ENCODE peak calls at places on chromosomes 13 and 19, in nine cellular contexts. One of them, this sample, is unnamed.

GRCh38 chr19:51098366-51099069 is 9.7 kb downstream of the CTU1 start:
- DNase-seq in transverse colon: peak
- DNase-seq in vagina: no peak
- DNase-seq in body of pancreas: no peak
- DNase-seq in activated CD4-positive, CD25-positive, alpha-beta regulatory T cell treated with anti-CD3 and anti-CD28 coated beads, Interleukin-2, amount 50 U/mL, for 16 hours: no peak
- DNase-seq in SW 1271: no peak
- DNase-seq in amniotic epithelial cell: peak
- DNase-seq in Daoy: no peak
- DNase-seq in D341Med: no peak
- DNase-seq in this sample: no peak

GRCh38 chr13:98556417-98556816 is 20.5 kb downstream of the STK24 start:
- DNase-seq in transverse colon: no peak
- DNase-seq in vagina: no peak
- DNase-seq in body of pancreas: no peak
- DNase-seq in activated CD4-positive, CD25-positive, alpha-beta regulatory T cell treated with anti-CD3 and anti-CD28 coated beads, Interleukin-2, amount 50 U/mL, for 16 hours: no peak
- DNase-seq in SW 1271: no peak
- DNase-seq in amniotic epithelial cell: no peak
- DNase-seq in Daoy: no peak
- DNase-seq in D341Med: no peak
- DNase-seq in this sample: no peak

GRCh38 chr19:11203194-11204075 is 6.1 kb upstream of the KANK2 start:
- DNase-seq in transverse colon: peak
- DNase-seq in vagina: peak
- DNase-seq in body of pancreas: peak
- DNase-seq in activated CD4-positive, CD25-positive, alpha-beta regulatory T cell treated with anti-CD3 and anti-CD28 coated beads, Interleukin-2, amount 50 U/mL, for 16 hours: peak
- DNase-seq in SW 1271: peak
- DNase-seq in amniotic epithelial cell: peak
- DNase-seq in Daoy: peak
- DNase-seq in D341Med: peak
- DNase-seq in this sample: no peak

GRCh38 chr13:114039471-114040141 is 65.7 kb upstream of the C13orf46 start:
- DNase-seq in transverse colon: no peak
- DNase-seq in vagina: no peak
- DNase-seq in body of pancreas: no peak
- DNase-seq in activated CD4-positive, CD25-positive, alpha-beta regulatory T cell treated with anti-CD3 and anti-CD28 coated beads, Interleukin-2, amount 50 U/mL, for 16 hours: no peak
- DNase-seq in SW 1271: no peak
- DNase-seq in amniotic epithelial cell: no peak
- DNase-seq in Daoy: no peak
- DNase-seq in D341Med: no peak
- DNase-seq in this sample: no peak

GRCh38 chr19:2805261-2805900 is 14.3 kb upstream of the ZNF554 start:
- DNase-seq in transverse colon: no peak
- DNase-seq in vagina: no peak
- DNase-seq in body of pancreas: no peak
- DNase-seq in activated CD4-positive, CD25-positive, alpha-beta regulatory T cell treated with anti-CD3 and anti-CD28 coated beads, Interleukin-2, amount 50 U/mL, for 16 hours: no peak
- DNase-seq in SW 1271: no peak
- DNase-seq in amniotic epithelial cell: no peak
- DNase-seq in Daoy: no peak
- DNase-seq in D341Med: peak
- DNase-seq in this sample: no peak

GRCh38 chr19:11479470-11480080 is 1.3 kb downstream of the ELAVL3 start:
- DNase-seq in transverse colon: peak
- DNase-seq in vagina: no peak
- DNase-seq in body of pancreas: peak
- DNase-seq in activated CD4-positive, CD25-positive, alpha-beta regulatory T cell treated with anti-CD3 and anti-CD28 coated beads, Interleukin-2, amount 50 U/mL, for 16 hours: no peak
- DNase-seq in SW 1271: no peak
- DNase-seq in amniotic epithelial cell: no peak
- DNase-seq in Daoy: peak
- DNase-seq in D341Med: peak
- DNase-seq in this sample: no peak

GRCh38 chr13:112752711-112753541 is 63.1 kb downstream of the ATP11A start:
- DNase-seq in transverse colon: no peak
- DNase-seq in vagina: no peak
- DNase-seq in body of pancreas: no peak
- DNase-seq in activated CD4-positive, CD25-positive, alpha-beta regulatory T cell treated with anti-CD3 and anti-CD28 coated beads, Interleukin-2, amount 50 U/mL, for 16 hours: no peak
- DNase-seq in SW 1271: no peak
- DNase-seq in amniotic epithelial cell: no peak
- DNase-seq in Daoy: no peak
- DNase-seq in D341Med: no peak
- DNase-seq in this sample: no peak

GRCh38 chr19:3203754-3204645 is 18.3 kb downstream of the NCLN start:
- DNase-seq in transverse colon: no peak
- DNase-seq in vagina: no peak
- DNase-seq in body of pancreas: no peak
- DNase-seq in activated CD4-positive, CD25-positive, alpha-beta regulatory T cell treated with anti-CD3 and anti-CD28 coated beads, Interleukin-2, amount 50 U/mL, for 16 hours: no peak
- DNase-seq in SW 1271: no peak
- DNase-seq in amniotic epithelial cell: no peak
- DNase-seq in Daoy: no peak
- DNase-seq in D341Med: no peak
- DNase-seq in this sample: no peak

GRCh38 chr19:4773047-4773640 is 18.4 kb upstream of the FEM1A start:
- DNase-seq in transverse colon: no peak
- DNase-seq in vagina: no peak
- DNase-seq in body of pancreas: no peak
- DNase-seq in activated CD4-positive, CD25-positive, alpha-beta regulatory T cell treated with anti-CD3 and anti-CD28 coated beads, Interleukin-2, amount 50 U/mL, for 16 hours: no peak
- DNase-seq in SW 1271: no peak
- DNase-seq in amniotic epithelial cell: no peak
- DNase-seq in Daoy: peak
- DNase-seq in D341Med: no peak
- DNase-seq in this sample: no peak

GRCh38 chr19:10398819-10399218 is 4.5 kb downstream of the CDC37 start:
- DNase-seq in transverse colon: no peak
- DNase-seq in vagina: no peak
- DNase-seq in body of pancreas: no peak
- DNase-seq in activated CD4-positive, CD25-positive, alpha-beta regulatory T cell treated with anti-CD3 and anti-CD28 coated beads, Interleukin-2, amount 50 U/mL, for 16 hours: no peak
- DNase-seq in SW 1271: no peak
- DNase-seq in amniotic epithelial cell: no peak
- DNase-seq in Daoy: no peak
- DNase-seq in D341Med: no peak
- DNase-seq in this sample: no peak

GRCh38 chr13:110380359-110381028 is 73.4 kb downstream of the COL4A2 start:
- DNase-seq in transverse colon: no peak
- DNase-seq in vagina: no peak
- DNase-seq in body of pancreas: no peak
- DNase-seq in activated CD4-positive, CD25-positive, alpha-beta regulatory T cell treated with anti-CD3 and anti-CD28 coated beads, Interleukin-2, amount 50 U/mL, for 16 hours: no peak
- DNase-seq in SW 1271: no peak
- DNase-seq in amniotic epithelial cell: peak
- DNase-seq in Daoy: peak
- DNase-seq in D341Med: no peak
- DNase-seq in this sample: no peak

GRCh38 chr13:114318624-114319023 is 4.3 kb downstream of the CHAMP1 start:
- DNase-seq in transverse colon: no peak
- DNase-seq in vagina: no peak
- DNase-seq in body of pancreas: no peak
- DNase-seq in activated CD4-positive, CD25-positive, alpha-beta regulatory T cell treated with anti-CD3 and anti-CD28 coated beads, Interleukin-2, amount 50 U/mL, for 16 hours: no peak
- DNase-seq in SW 1271: no peak
- DNase-seq in amniotic epithelial cell: no peak
- DNase-seq in Daoy: no peak
- DNase-seq in D341Med: no peak
- DNase-seq in this sample: no peak

GRCh38 chr13:27309967-27310598 is 39.5 kb downstream of the RASL11A start:
- DNase-seq in transverse colon: no peak
- DNase-seq in vagina: no peak
- DNase-seq in body of pancreas: no peak
- DNase-seq in activated CD4-positive, CD25-positive, alpha-beta regulatory T cell treated with anti-CD3 and anti-CD28 coated beads, Interleukin-2, amount 50 U/mL, for 16 hours: no peak
- DNase-seq in SW 1271: no peak
- DNase-seq in amniotic epithelial cell: peak
- DNase-seq in Daoy: peak
- DNase-seq in D341Med: no peak
- DNase-seq in this sample: no peak

GRCh38 chr13:46655727-46656180 is 102.8 kb downstream of the LRCH1 start:
- DNase-seq in transverse colon: no peak
- DNase-seq in vagina: no peak
- DNase-seq in body of pancreas: peak
- DNase-seq in activated CD4-positive, CD25-positive, alpha-beta regulatory T cell treated with anti-CD3 and anti-CD28 coated beads, Interleukin-2, amount 50 U/mL, for 16 hours: no peak
- DNase-seq in SW 1271: no peak
- DNase-seq in amniotic epithelial cell: no peak
- DNase-seq in Daoy: no peak
- DNase-seq in D341Med: no peak
- DNase-seq in this sample: no peak

GRCh38 chr13:83498486-83499190 is 383.6 kb downstream of the SLITRK1 start:
- DNase-seq in transverse colon: no peak
- DNase-seq in vagina: no peak
- DNase-seq in body of pancreas: no peak
- DNase-seq in activated CD4-positive, CD25-positive, alpha-beta regulatory T cell treated with anti-CD3 and anti-CD28 coated beads, Interleukin-2, amount 50 U/mL, for 16 hours: no peak
- DNase-seq in SW 1271: no peak
- DNase-seq in amniotic epithelial cell: peak
- DNase-seq in Daoy: no peak
- DNase-seq in D341Med: no peak
- DNase-seq in this sample: no peak

GRCh38 chr13:113020323-113021080 is 51.5 kb downstream of the MCF2L start:
- DNase-seq in transverse colon: no peak
- DNase-seq in vagina: no peak
- DNase-seq in body of pancreas: no peak
- DNase-seq in activated CD4-positive, CD25-positive, alpha-beta regulatory T cell treated with anti-CD3 and anti-CD28 coated beads, Interleukin-2, amount 50 U/mL, for 16 hours: no peak
- DNase-seq in SW 1271: no peak
- DNase-seq in amniotic epithelial cell: no peak
- DNase-seq in Daoy: no peak
- DNase-seq in D341Med: no peak
- DNase-seq in this sample: no peak

GRCh38 chr19:7905298-7905697 is 1.6 kb downstream of the MAP2K7 start:
- DNase-seq in transverse colon: peak
- DNase-seq in vagina: no peak
- DNase-seq in body of pancreas: no peak
- DNase-seq in activated CD4-positive, CD25-positive, alpha-beta regulatory T cell treated with anti-CD3 and anti-CD28 coated beads, Interleukin-2, amount 50 U/mL, for 16 hours: no peak
- DNase-seq in SW 1271: no peak
- DNase-seq in amniotic epithelial cell: no peak
- DNase-seq in Daoy: no peak
- DNase-seq in D341Med: no peak
- DNase-seq in this sample: no peak

GRCh38 chr19:31616031-31616430 is 266.8 kb upstream of the TSHZ3 start:
- DNase-seq in transverse colon: no peak
- DNase-seq in vagina: no peak
- DNase-seq in body of pancreas: no peak
- DNase-seq in activated CD4-positive, CD25-positive, alpha-beta regulatory T cell treated with anti-CD3 and anti-CD28 coated beads, Interleukin-2, amount 50 U/mL, for 16 hours: no peak
- DNase-seq in SW 1271: no peak
- DNase-seq in amniotic epithelial cell: no peak
- DNase-seq in Daoy: peak
- DNase-seq in D341Med: no peak
- DNase-seq in this sample: no peak

GRCh38 chr13:41942462-41943094 is 18.3 kb downstream of the VWA8 start:
- DNase-seq in transverse colon: no peak
- DNase-seq in vagina: no peak
- DNase-seq in body of pancreas: no peak
- DNase-seq in activated CD4-positive, CD25-positive, alpha-beta regulatory T cell treated with anti-CD3 and anti-CD28 coated beads, Interleukin-2, amount 50 U/mL, for 16 hours: no peak
- DNase-seq in SW 1271: peak
- DNase-seq in amniotic epithelial cell: peak
- DNase-seq in Daoy: no peak
- DNase-seq in D341Med: peak
- DNase-seq in this sample: no peak

GRCh38 chr19:30069535-30070197 is 127.6 kb downstream of the URI1 start:
- DNase-seq in transverse colon: peak
- DNase-seq in vagina: no peak
- DNase-seq in body of pancreas: no peak
- DNase-seq in activated CD4-positive, CD25-positive, alpha-beta regulatory T cell treated with anti-CD3 and anti-CD28 coated beads, Interleukin-2, amount 50 U/mL, for 16 hours: no peak
- DNase-seq in SW 1271: no peak
- DNase-seq in amniotic epithelial cell: no peak
- DNase-seq in Daoy: no peak
- DNase-seq in D341Med: no peak
- DNase-seq in this sample: no peak

GRCh38 chr19:5170329-5170745 is 170.3 kb downstream of the PTPRS start:
- DNase-seq in transverse colon: peak
- DNase-seq in vagina: no peak
- DNase-seq in body of pancreas: no peak
- DNase-seq in activated CD4-positive, CD25-positive, alpha-beta regulatory T cell treated with anti-CD3 and anti-CD28 coated beads, Interleukin-2, amount 50 U/mL, for 16 hours: peak
- DNase-seq in SW 1271: no peak
- DNase-seq in amniotic epithelial cell: no peak
- DNase-seq in Daoy: peak
- DNase-seq in D341Med: peak
- DNase-seq in this sample: no peak

GRCh38 chr13:50598338-50598737 is 245.2 kb downstream of the DLEU7 start:
- DNase-seq in transverse colon: no peak
- DNase-seq in vagina: no peak
- DNase-seq in body of pancreas: no peak
- DNase-seq in activated CD4-positive, CD25-positive, alpha-beta regulatory T cell treated with anti-CD3 and anti-CD28 coated beads, Interleukin-2, amount 50 U/mL, for 16 hours: no peak
- DNase-seq in SW 1271: no peak
- DNase-seq in amniotic epithelial cell: no peak
- DNase-seq in Daoy: no peak
- DNase-seq in D341Med: no peak
- DNase-seq in this sample: no peak

GRCh38 chr19:16394111-16394510 is 69.5 kb downstream of the KLF2 start:
- DNase-seq in transverse colon: no peak
- DNase-seq in vagina: no peak
- DNase-seq in body of pancreas: peak
- DNase-seq in activated CD4-positive, CD25-positive, alpha-beta regulatory T cell treated with anti-CD3 and anti-CD28 coated beads, Interleukin-2, amount 50 U/mL, for 16 hours: no peak
- DNase-seq in SW 1271: no peak
- DNase-seq in amniotic epithelial cell: no peak
- DNase-seq in Daoy: no peak
- DNase-seq in D341Med: no peak
- DNase-seq in this sample: no peak

GRCh38 chr13:74243637-74244526 is 109.7 kb upstream of the KLF12 start:
- DNase-seq in transverse colon: no peak
- DNase-seq in vagina: no peak
- DNase-seq in body of pancreas: no peak
- DNase-seq in activated CD4-positive, CD25-positive, alpha-beta regulatory T cell treated with anti-CD3 and anti-CD28 coated beads, Interleukin-2, amount 50 U/mL, for 16 hours: no peak
- DNase-seq in SW 1271: no peak
- DNase-seq in amniotic epithelial cell: peak
- DNase-seq in Daoy: no peak
- DNase-seq in D341Med: no peak
- DNase-seq in this sample: no peak